ENCODE peak calls at places on chromosome 5, in four cellular contexts. One of them, this sample, is unnamed.

GRCh38 chr5:131164161-131164930 is 710 bp downstream of the HINT1 start:
- DNase-seq in astrocyte of the spinal cord: peak
- DNase-seq in lower lobe of right lung: peak
- DNase-seq in nephron progenitor cell: peak
- DNase-seq in this sample: peak

GRCh38 chr5:14258840-14259239 is 115.7 kb downstream of the TRIO start:
- DNase-seq in astrocyte of the spinal cord: peak
- DNase-seq in lower lobe of right lung: no peak
- DNase-seq in nephron progenitor cell: peak
- DNase-seq in this sample: no peak

GRCh38 chr5:14810941-14811573 is 60.5 kb downstream of the ANKH start:
- DNase-seq in astrocyte of the spinal cord: no peak
- DNase-seq in lower lobe of right lung: no peak
- DNase-seq in nephron progenitor cell: no peak
- DNase-seq in this sample: no peak

GRCh38 chr5:73792687-73793320 is 166.8 kb downstream of the ARHGEF28 start:
- DNase-seq in astrocyte of the spinal cord: peak
- DNase-seq in lower lobe of right lung: peak
- DNase-seq in nephron progenitor cell: peak
- DNase-seq in this sample: peak

GRCh38 chr5:138938526-138938925 is 63.4 kb upstream of the LRRTM2 start:
- DNase-seq in astrocyte of the spinal cord: no peak
- DNase-seq in lower lobe of right lung: no peak
- DNase-seq in nephron progenitor cell: no peak
- DNase-seq in this sample: no peak

GRCh38 chr5:73447234-73448071 is 1.1 kb downstream of the FOXD1 start:
- DNase-seq in astrocyte of the spinal cord: peak
- DNase-seq in lower lobe of right lung: peak
- DNase-seq in nephron progenitor cell: peak
- DNase-seq in this sample: no peak

GRCh38 chr5:119009131-119009530 is 20.8 kb upstream of the DTWD2 start:
- DNase-seq in astrocyte of the spinal cord: no peak
- DNase-seq in lower lobe of right lung: no peak
- DNase-seq in nephron progenitor cell: no peak
- DNase-seq in this sample: no peak

GRCh38 chr5:36177715-36178556 is 26.0 kb downstream of the SKP2 start:
- DNase-seq in astrocyte of the spinal cord: peak
- DNase-seq in lower lobe of right lung: no peak
- DNase-seq in nephron progenitor cell: no peak
- DNase-seq in this sample: no peak

GRCh38 chr5:79929095-79929494 is 62.0 kb downstream of the MTX3 start:
- DNase-seq in astrocyte of the spinal cord: no peak
- DNase-seq in lower lobe of right lung: no peak
- DNase-seq in nephron progenitor cell: no peak
- DNase-seq in this sample: no peak

GRCh38 chr5:138664276-138664943 is 88.8 kb upstream of the CTNNA1 start:
- DNase-seq in astrocyte of the spinal cord: no peak
- DNase-seq in lower lobe of right lung: no peak
- DNase-seq in nephron progenitor cell: no peak
- DNase-seq in this sample: no peak

GRCh38 chr5:124641154-124641792 is 105.2 kb downstream of the ZNF608 start:
- DNase-seq in astrocyte of the spinal cord: no peak
- DNase-seq in lower lobe of right lung: no peak
- DNase-seq in nephron progenitor cell: no peak
- DNase-seq in this sample: peak

GRCh38 chr5:173972844-173973613 is 15.9 kb upstream of the C5orf47 start:
- DNase-seq in astrocyte of the spinal cord: peak
- DNase-seq in lower lobe of right lung: peak
- DNase-seq in nephron progenitor cell: peak
- DNase-seq in this sample: peak

GRCh38 chr5:56530739-56531138 is 284.6 kb upstream of the MAP3K1 start:
- DNase-seq in astrocyte of the spinal cord: no peak
- DNase-seq in lower lobe of right lung: no peak
- DNase-seq in nephron progenitor cell: no peak
- DNase-seq in this sample: no peak

GRCh38 chr5:179802207-179802883 is 4.3 kb downstream of the MGAT4B start:
- DNase-seq in astrocyte of the spinal cord: no peak
- DNase-seq in lower lobe of right lung: no peak
- DNase-seq in nephron progenitor cell: no peak
- DNase-seq in this sample: peak

GRCh38 chr5:170296036-170296934 is 1.3 kb downstream of the LCP2 start:
- DNase-seq in astrocyte of the spinal cord: no peak
- DNase-seq in lower lobe of right lung: no peak
- DNase-seq in nephron progenitor cell: no peak
- DNase-seq in this sample: no peak

GRCh38 chr5:58999804-59000595 is 417.1 kb downstream of the RAB3C start:
- DNase-seq in astrocyte of the spinal cord: no peak
- DNase-seq in lower lobe of right lung: no peak
- DNase-seq in nephron progenitor cell: peak
- DNase-seq in this sample: no peak

GRCh38 chr5:122858451-122858850 is 13.0 kb downstream of the SNX24 start:
- DNase-seq in astrocyte of the spinal cord: no peak
- DNase-seq in lower lobe of right lung: no peak
- DNase-seq in nephron progenitor cell: no peak
- DNase-seq in this sample: no peak

GRCh38 chr5:61965074-61965473 is 340.9 kb upstream of the KIF2A start:
- DNase-seq in astrocyte of the spinal cord: no peak
- DNase-seq in lower lobe of right lung: no peak
- DNase-seq in nephron progenitor cell: no peak
- DNase-seq in this sample: no peak

GRCh38 chr5:7592910-7593309 is 197.0 kb downstream of the ADCY2 start:
- DNase-seq in astrocyte of the spinal cord: no peak
- DNase-seq in lower lobe of right lung: no peak
- DNase-seq in nephron progenitor cell: peak
- DNase-seq in this sample: no peak

GRCh38 chr5:43078956-43079355 is 38.8 kb upstream of the ANXA2R start:
- DNase-seq in astrocyte of the spinal cord: peak
- DNase-seq in lower lobe of right lung: no peak
- DNase-seq in nephron progenitor cell: no peak
- DNase-seq in this sample: no peak

GRCh38 chr5:114678778-114679177 is 316.9 kb downstream of the KCNN2 start:
- DNase-seq in astrocyte of the spinal cord: no peak
- DNase-seq in lower lobe of right lung: no peak
- DNase-seq in nephron progenitor cell: no peak
- DNase-seq in this sample: no peak

GRCh38 chr5:17123010-17123409 is 94.4 kb upstream of the BASP1 start:
- DNase-seq in astrocyte of the spinal cord: no peak
- DNase-seq in lower lobe of right lung: no peak
- DNase-seq in nephron progenitor cell: no peak
- DNase-seq in this sample: no peak

GRCh38 chr5:181205735-181206401 is 872 bp upstream of the TRIM7 start:
- DNase-seq in astrocyte of the spinal cord: no peak
- DNase-seq in lower lobe of right lung: no peak
- DNase-seq in nephron progenitor cell: peak
- DNase-seq in this sample: no peak

GRCh38 chr5:142830241-142831018 is 60.3 kb downstream of the ARHGAP26 start:
- DNase-seq in astrocyte of the spinal cord: peak
- DNase-seq in lower lobe of right lung: no peak
- DNase-seq in nephron progenitor cell: no peak
- DNase-seq in this sample: no peak

GRCh38 chr5:44365351-44365750 is 23.9 kb downstream of the FGF10 start:
- DNase-seq in astrocyte of the spinal cord: peak
- DNase-seq in lower lobe of right lung: no peak
- DNase-seq in nephron progenitor cell: no peak
- DNase-seq in this sample: no peak

GRCh38 chr5:3489221-3489620 is 106.4 kb upstream of the IRX1 start:
- DNase-seq in astrocyte of the spinal cord: no peak
- DNase-seq in lower lobe of right lung: no peak
- DNase-seq in nephron progenitor cell: no peak
- DNase-seq in this sample: no peak

GRCh38 chr5:154971501-154971900 is 30.6 kb downstream of the MRPL22 start:
- DNase-seq in astrocyte of the spinal cord: peak
- DNase-seq in lower lobe of right lung: no peak
- DNase-seq in nephron progenitor cell: no peak
- DNase-seq in this sample: no peak

GRCh38 chr5:154968953-154969352 is 28.1 kb downstream of the MRPL22 start:
- DNase-seq in astrocyte of the spinal cord: no peak
- DNase-seq in lower lobe of right lung: no peak
- DNase-seq in nephron progenitor cell: no peak
- DNase-seq in this sample: no peak

GRCh38 chr5:154970759-154971158 is 29.9 kb downstream of the MRPL22 start:
- DNase-seq in astrocyte of the spinal cord: peak
- DNase-seq in lower lobe of right lung: no peak
- DNase-seq in nephron progenitor cell: no peak
- DNase-seq in this sample: no peak

GRCh38 chr5:154966081-154966841 is 25.4 kb downstream of the MRPL22 start:
- DNase-seq in astrocyte of the spinal cord: no peak
- DNase-seq in lower lobe of right lung: no peak
- DNase-seq in nephron progenitor cell: no peak
- DNase-seq in this sample: no peak

GRCh38 chr5:154967419-154968024 is 26.6 kb downstream of the MRPL22 start:
- DNase-seq in astrocyte of the spinal cord: peak
- DNase-seq in lower lobe of right lung: no peak
- DNase-seq in nephron progenitor cell: peak
- DNase-seq in this sample: no peak
- TF ChIP-seq CTCF in astrocyte of the spinal cord: peak
- TF ChIP-seq CTCF in lower lobe of right lung: peak
- TF ChIP-seq CTCF in nephron progenitor cell: peak
- TF ChIP-seq CTCF in this sample: peak

GRCh38 chr5:147645172-147645571 is 135.3 kb upstream of the DPYSL3 start:
- DNase-seq in astrocyte of the spinal cord: no peak
- DNase-seq in lower lobe of right lung: no peak
- DNase-seq in nephron progenitor cell: no peak
- DNase-seq in this sample: peak
- TF ChIP-seq CTCF in astrocyte of the spinal cord: no peak
- TF ChIP-seq CTCF in lower lobe of right lung: no peak
- TF ChIP-seq CTCF in nephron progenitor cell: no peak
- TF ChIP-seq CTCF in this sample: no peak

DNA sequence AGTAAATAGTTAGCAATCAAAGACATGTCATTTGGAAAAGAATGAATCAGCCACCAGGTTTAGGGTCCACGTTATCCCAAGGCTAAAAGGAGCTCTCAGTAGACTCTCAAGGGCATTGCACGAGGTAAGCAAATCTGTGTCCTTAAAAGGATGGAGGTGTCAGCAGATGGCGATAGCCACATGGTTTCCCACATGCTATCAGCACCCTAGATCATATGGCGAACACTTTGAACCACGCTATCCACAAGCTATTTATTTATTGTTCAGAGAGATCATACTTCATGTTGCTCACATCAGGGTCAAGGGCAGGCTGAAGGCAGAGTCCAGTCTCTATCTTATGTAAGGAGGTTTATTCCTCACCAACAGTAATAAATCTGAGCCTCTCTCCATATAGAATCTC is 43.7 kb downstream of the CDH6 start:
- DNase-seq in astrocyte of the spinal cord: no peak
- DNase-seq in lower lobe of right lung: no peak
- DNase-seq in nephron progenitor cell: no peak
- DNase-seq in this sample: no peak
- TF ChIP-seq CTCF in astrocyte of the spinal cord: no peak
- TF ChIP-seq CTCF in lower lobe of right lung: no peak
- TF ChIP-seq CTCF in nephron progenitor cell: no peak
- TF ChIP-seq CTCF in this sample: no peak

GRCh38 chr5:669111-669841 is 23.9 kb downstream of the TPPP start:
- DNase-seq in astrocyte of the spinal cord: no peak
- DNase-seq in lower lobe of right lung: peak
- DNase-seq in nephron progenitor cell: no peak
- DNase-seq in this sample: no peak
- TF ChIP-seq CTCF in astrocyte of the spinal cord: peak
- TF ChIP-seq CTCF in lower lobe of right lung: peak
- TF ChIP-seq CTCF in nephron progenitor cell: peak
- TF ChIP-seq CTCF in this sample: peak

DNA sequence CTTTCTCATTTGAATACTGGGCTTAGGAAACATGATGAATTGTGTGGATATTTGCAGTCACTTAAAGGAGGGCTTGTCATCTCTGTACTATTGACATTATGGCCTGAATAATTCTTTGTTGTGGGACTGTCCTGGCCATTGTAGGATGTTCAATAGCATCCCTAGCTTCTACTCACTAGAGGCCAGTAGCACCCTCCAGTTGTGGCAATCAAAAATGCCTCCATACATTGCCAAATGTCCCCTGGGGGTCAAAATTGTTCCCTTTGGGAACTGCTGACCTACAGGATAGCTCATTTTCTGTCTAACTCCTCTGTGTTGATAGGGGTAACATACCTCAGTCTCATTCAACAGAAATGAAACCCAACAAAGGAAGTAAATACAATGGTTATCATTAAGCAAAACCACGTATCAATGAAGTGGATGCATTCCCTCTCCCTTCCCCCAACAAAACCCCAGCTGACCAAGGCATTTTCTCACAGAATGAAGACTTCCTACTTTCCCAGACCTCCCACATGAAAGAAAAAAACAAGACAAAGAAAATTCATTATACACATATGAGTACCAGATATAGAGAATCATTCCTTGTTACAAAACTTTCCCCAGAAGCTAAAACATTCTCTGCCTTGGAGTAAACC is 18.1 kb downstream of the FYB1 start:
- DNase-seq in astrocyte of the spinal cord: no peak
- DNase-seq in lower lobe of right lung: no peak
- DNase-seq in nephron progenitor cell: no peak
- DNase-seq in this sample: no peak
- TF ChIP-seq CTCF in astrocyte of the spinal cord: no peak
- TF ChIP-seq CTCF in lower lobe of right lung: no peak
- TF ChIP-seq CTCF in nephron progenitor cell: no peak
- TF ChIP-seq CTCF in this sample: no peak

GRCh38 chr5:133827001-133827400 is 141.4 kb downstream of the C5orf15 start:
- DNase-seq in astrocyte of the spinal cord: no peak
- DNase-seq in lower lobe of right lung: no peak
- DNase-seq in nephron progenitor cell: peak
- DNase-seq in this sample: no peak
- TF ChIP-seq CTCF in astrocyte of the spinal cord: no peak
- TF ChIP-seq CTCF in lower lobe of right lung: no peak
- TF ChIP-seq CTCF in nephron progenitor cell: no peak
- TF ChIP-seq CTCF in this sample: no peak